ENCODE peak calls at places on chromosomes 5 and 9, in seven cellular contexts. N is heart right ventricle, T is gastrocnemius medialis, M is tibial nerve, S is GM23338, L is upper lobe of right lung, V is heart left ventricle. U is an unnamed sample.

GRCh38 chr5:15384176-15384575 is 115.8 kb upstream of the FBXL7 start:
- DNase-seq in N (no peak), T (no peak), M (no peak), S (no peak), L (no peak), V (no peak), U (no peak)

GRCh38 chr5:65992630-65993029 is 66.3 kb downstream of the ERBIN start:
- DNase-seq in N (no peak), T (no peak), M (no peak), S (peak; percentile 52), L (no peak), V (no peak), U (no peak)

GRCh38 chr5:81125959-81126358 is 107.2 kb upstream of the CKMT2 start:
- DNase-seq in N (no peak), T (peak; percentile 19), M (no peak), S (no peak), L (peak; percentile 85), V (no peak), U (no peak)

GRCh38 chr9:135702002-135702721 is at the start of gene KCNT1:
- DNase-seq in N (peak; percentile 60), T (no peak), M (peak; percentile 36), S (peak; percentile 71), L (peak; percentile 73), V (no peak), U (no peak)

GRCh38 chr5:140243855-140244254 is 59.0 kb downstream of the PFDN1 start:
- DNase-seq in N (no peak), T (peak; percentile 64), M (no peak), S (no peak), L (no peak), V (no peak), U (no peak)

GRCh38 chr9:21681641-21682040 is 120.8 kb upstream of the MTAP start:
- DNase-seq in N (no peak), T (no peak), M (no peak), S (no peak), L (no peak), V (no peak), U (no peak)

GRCh38 chr9:83471223-83471622 is 67.0 kb downstream of the FRMD3 start:
- DNase-seq in N (no peak), T (no peak), M (peak; percentile 8), S (no peak), L (no peak), V (no peak), U (no peak)

GRCh38 chr5:62791059-62791458 is 212.4 kb downstream of the LRRC70 start:
- DNase-seq in N (no peak), T (no peak), M (no peak), S (peak; percentile 47), L (no peak), V (no peak), U (no peak)

GRCh38 chr5:16994576-16994975 is 58.5 kb upstream of the MYO10 start:
- DNase-seq in N (no peak), T (no peak), M (no peak), S (peak; percentile 17), L (no peak), V (no peak), U (no peak)

GRCh38 chr9:18138676-18139075 is 335.3 kb upstream of the ADAMTSL1 start:
- DNase-seq in N (no peak), T (no peak), M (no peak), S (no peak), L (no peak), V (no peak), U (no peak)

GRCh38 chr9:136345281-136346156 is 18.0 kb downstream of the DNLZ start:
- DNase-seq in N (peak; percentile 77), T (peak; percentile 39), M (peak; percentile 52), S (peak; percentile 80), L (peak; percentile 86), V (peak; percentile 82), U (peak; percentile 45)

GRCh38 chr5:77852514-77853352 is 76.6 kb upstream of the TBCA start:
- DNase-seq in N (peak; percentile 77), T (no peak), M (no peak), S (peak; percentile 87), L (peak; percentile 70), V (peak; percentile 72), U (no peak)

GRCh38 chr9:110977259-110977709 is 61.0 kb downstream of the LPAR1 start:
- DNase-seq in N (no peak), T (peak; percentile 25), M (no peak), S (no peak), L (no peak), V (no peak), U (no peak)

GRCh38 chr5:6583049-6583880 is 49.6 kb downstream of the NSUN2 start:
- DNase-seq in N (peak; percentile 51), T (no peak), M (no peak), S (peak; percentile 77), L (no peak), V (peak; percentile 51), U (no peak)

GRCh38 chr9:101201626-101202025 is 173.1 kb downstream of the PLPPR1 start:
- DNase-seq in N (no peak), T (no peak), M (no peak), S (no peak), L (no peak), V (no peak), U (no peak)

GRCh38 chr9:124040186-124040920 is 28.8 kb downstream of the LHX2 start:
- DNase-seq in N (no peak), T (no peak), M (no peak), S (peak; percentile 45), L (no peak), V (no peak), U (no peak)

GRCh38 chr5:3320317-3320865 is 275.2 kb upstream of the IRX1 start:
- DNase-seq in N (no peak), T (no peak), M (no peak), S (no peak), L (peak; percentile 22), V (no peak), U (no peak)

DNA sequence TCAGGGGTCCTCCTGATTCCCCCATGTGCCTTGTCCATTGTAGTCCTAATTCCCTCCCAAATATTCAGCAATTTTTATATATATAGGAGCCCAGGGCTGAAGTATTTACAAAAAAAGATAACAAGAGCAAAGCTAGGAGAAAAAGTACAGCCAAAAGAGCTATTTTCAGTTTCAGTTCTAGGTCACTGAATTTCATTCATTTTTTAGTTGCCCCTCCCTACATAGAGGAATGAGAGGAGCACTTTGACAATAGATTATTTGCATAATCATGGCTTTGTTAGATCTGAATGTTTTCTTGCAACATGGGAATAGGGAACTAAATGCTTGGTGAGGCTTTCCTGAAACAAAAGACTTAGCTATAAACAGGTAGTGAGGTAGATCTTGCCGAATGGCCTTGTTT is 15.3 kb upstream of the F2RL2 start:
- DNase-seq in N (no peak), T (no peak), M (no peak), S (peak; percentile 19), L (no peak), V (no peak), U (no peak)
- H3K4me3 ChIP-seq in N (no peak overlapping the region), T (no peak overlapping the region), M (no peak overlapping the region), S (no peak overlapping the region), L (no peak overlapping the region), V (no peak overlapping the region), U (peak overlapping the region; percentile 8)

DNA sequence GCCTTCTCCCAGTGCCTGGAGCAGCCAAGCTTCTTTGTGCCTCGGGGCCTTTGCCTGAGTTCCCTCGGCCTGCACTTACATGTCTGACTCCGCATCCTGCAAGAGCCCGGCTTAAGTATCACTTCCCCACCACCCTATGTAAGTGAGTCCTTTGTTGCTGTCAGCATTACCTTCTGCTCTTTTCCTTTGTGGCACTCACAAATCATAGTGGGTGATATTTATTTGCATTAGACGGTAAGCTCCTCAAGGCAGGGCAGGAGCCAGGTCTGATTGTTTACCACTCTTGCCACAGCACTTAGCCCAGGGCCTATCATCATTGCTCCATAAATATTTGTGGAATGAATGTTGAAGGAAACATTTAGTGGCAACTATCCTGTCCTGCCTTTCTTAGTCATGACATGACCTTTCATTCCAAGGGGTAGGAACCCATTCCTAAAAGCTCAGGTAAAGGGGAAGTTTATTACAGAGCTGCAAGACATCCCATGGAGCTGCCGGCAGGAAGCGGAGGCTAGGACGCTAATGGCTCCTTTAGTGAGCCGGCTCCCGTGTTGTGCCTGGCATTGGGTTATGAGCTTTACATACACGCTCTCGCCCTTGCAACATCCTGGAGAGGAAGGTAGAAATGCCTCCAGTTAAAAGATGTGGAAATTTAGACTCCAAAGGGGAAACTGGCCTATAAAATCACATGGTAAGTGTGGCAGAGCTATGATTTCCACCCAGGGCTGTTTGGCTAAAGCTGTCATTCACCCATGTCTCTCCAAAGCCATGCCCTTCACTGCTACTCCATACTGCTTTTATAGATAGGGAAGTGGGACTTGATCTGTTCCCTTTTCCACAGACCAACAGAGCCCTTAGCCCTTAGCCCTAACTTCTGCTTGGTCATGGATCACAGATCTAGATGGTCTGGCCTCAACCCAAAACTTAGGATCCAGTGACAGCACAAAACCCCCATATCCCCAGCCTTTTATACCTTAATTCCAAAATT is 5.0 kb downstream of the GM2A start:
- DNase-seq in N (no peak), T (no peak), M (no peak), S (no peak), L (no peak), V (no peak), U (no peak)
- H3K27ac ChIP-seq in N (no peak overlapping the region), T (no peak overlapping the region), M (no peak overlapping the region), S (peak overlapping the region; percentile 9), L (peak overlapping the region; percentile 9), V (peak overlapping the region; percentile 16), U (no peak overlapping the region)

GRCh38 chr5:175094461-175094860 is 349.5 kb downstream of the DRD1 start:
- DNase-seq in N (no peak), T (no peak), M (no peak), S (no peak), L (no peak), V (no peak), U (no peak)

GRCh38 chr5:175092691-175093090 is 351.3 kb downstream of the DRD1 start:
- DNase-seq in N (no peak), T (no peak), M (no peak), S (no peak), L (no peak), V (no peak), U (no peak)

GRCh38 chr5:175098301-175098700 is 345.7 kb downstream of the DRD1 start:
- DNase-seq in N (no peak), T (no peak), M (no peak), S (no peak), L (no peak), V (no peak), U (no peak)

DNA sequence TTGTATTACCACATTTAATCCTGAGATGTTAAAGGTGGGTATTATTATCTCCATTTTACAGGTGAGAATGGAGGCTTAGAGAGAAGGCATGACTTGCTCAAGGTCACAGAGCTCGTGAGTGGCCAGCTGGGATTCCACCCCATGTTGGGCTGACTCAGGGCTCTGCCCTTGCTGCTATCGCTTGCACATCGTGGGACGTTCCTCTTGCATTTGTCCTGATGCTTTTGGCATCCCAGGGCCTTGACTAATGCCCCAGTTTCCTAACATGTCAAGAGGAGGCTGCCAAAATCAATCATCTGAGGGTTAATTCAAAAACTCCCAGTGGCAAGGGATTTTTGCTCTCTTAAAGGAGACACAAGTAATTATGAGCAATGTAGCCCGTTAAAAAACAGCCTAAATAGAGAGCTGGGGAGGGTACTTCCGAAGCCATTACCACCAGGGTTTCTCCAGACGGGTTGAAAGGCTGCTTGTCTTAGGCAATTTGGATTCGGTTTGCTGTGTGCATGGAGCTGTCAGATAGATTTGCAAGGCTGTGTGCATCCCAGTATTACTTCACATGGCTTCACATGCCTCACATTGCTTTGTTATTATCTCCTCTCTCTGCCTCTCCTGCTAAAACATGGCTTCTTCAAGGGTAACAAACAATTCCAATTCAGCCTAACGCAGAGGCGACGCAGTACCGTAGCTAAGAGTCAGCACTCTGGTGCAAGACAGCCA is 347.4 kb downstream of the DRD1 start:
- DNase-seq in N (no peak), T (no peak), M (no peak), S (no peak), L (no peak), V (no peak), U (no peak)
- H3K4me3 ChIP-seq in N (no peak overlapping the region), T (no peak overlapping the region), M (no peak overlapping the region), S (no peak overlapping the region), L (no peak overlapping the region), V (no peak overlapping the region), U (no peak overlapping the region)

GRCh38 chr9:72453797-72454196 is 67.6 kb upstream of the TMC1 start:
- DNase-seq in N (no peak), T (no peak), M (no peak), S (no peak), L (no peak), V (no peak), U (no peak)
- H3K27ac ChIP-seq in N (no peak overlapping the region), T (no peak overlapping the region), M (no peak overlapping the region), S (no peak overlapping the region), L (no peak overlapping the region), V (no peak overlapping the region), U (no peak overlapping the region)